ENCODE peak calls at places on chromosomes 3 and 15, in six cellular contexts. F is neural progenitor cell, T is psoas muscle, C is mammary epithelial cell, L is heart right ventricle, S is colonic mucosa. R is an unnamed sample.

GRCh38 chr3:164791263-164791662 is 287.0 kb downstream of the SI start:
- DNase-seq in F (no peak), T (no peak), C (no peak), L (no peak), S (no peak), R (no peak)

GRCh38 chr3:96619475-96619874 is 194.9 kb upstream of the EPHA6 start:
- DNase-seq in F (no peak), T (no peak), C (no peak), L (no peak), S (no peak), R (no peak)

GRCh38 chr3:39671116-39671515 is 138.3 kb upstream of the MYRIP start:
- DNase-seq in F (no peak), T (no peak), C (peak; percentile 17), L (no peak), S (no peak), R (no peak)

GRCh38 chr15:41561777-41562145 is 2.7 kb downstream of the TYRO3 start:
- DNase-seq in F (peak; percentile 90), T (peak; percentile 57), C (no peak), L (peak; percentile 61), S (no peak), R (peak; percentile 43)

GRCh38 chr3:45664558-45664957 is 24.6 kb upstream of the SACM1L start:
- DNase-seq in F (no peak), T (no peak), C (no peak), L (peak; percentile 27), S (no peak), R (no peak)

GRCh38 chr3:170320471-170321121 is 36.9 kb upstream of the SKIL start:
- DNase-seq in F (no peak), T (no peak), C (no peak), L (no peak), S (no peak), R (peak; percentile 10)

GRCh38 chr3:113148307-113148703 is 63.1 kb upstream of the BOC start:
- DNase-seq in F (no peak), T (no peak), C (peak; percentile 46), L (no peak), S (peak; percentile 47), R (no peak)

GRCh38 chr3:193791041-193792032 is 198.3 kb downstream of the OPA1 start:
- DNase-seq in F (no peak), T (no peak), C (no peak), L (no peak), S (no peak), R (no peak)

GRCh38 chr3:177672252-177672911 is 475.1 kb upstream of the TBL1XR1 start:
- DNase-seq in F (no peak), T (no peak), C (no peak), L (no peak), S (no peak), R (no peak)

GRCh38 chr3:188077160-188077812 is 76.7 kb upstream of the LPP start:
- DNase-seq in F (no peak), T (peak; percentile 53), C (no peak), L (peak; percentile 23), S (no peak), R (no peak)

GRCh38 chr3:160531311-160531710 is 34.1 kb downstream of the KPNA4 start:
- DNase-seq in F (no peak), T (no peak), C (no peak), L (no peak), S (no peak), R (no peak)

GRCh38 chr3:151903501-151903991 is 30.1 kb downstream of the SUCNR1 start:
- DNase-seq in F (no peak), T (no peak), C (no peak), L (no peak), S (no peak), R (peak; percentile 69)

GRCh38 chr3:23264413-23264812 is 61.3 kb downstream of the UBE2E2 start:
- DNase-seq in F (no peak), T (no peak), C (peak; percentile 37), L (no peak), S (no peak), R (peak; percentile 65)

GRCh38 chr15:39255760-39256159 is 325.1 kb upstream of the THBS1 start:
- DNase-seq in F (no peak), T (no peak), C (no peak), L (no peak), S (no peak), R (no peak)

GRCh38 chr15:80194186-80194585 is 41.4 kb downstream of the FAH start:
- DNase-seq in F (no peak), T (no peak), C (no peak), L (no peak), S (no peak), R (no peak)

GRCh38 chr15:29312387-29312786 is 42.8 kb upstream of the NSMCE3 start:
- DNase-seq in F (no peak), T (no peak), C (peak; percentile 16), L (no peak), S (no peak), R (peak; percentile 35)

GRCh38 chr3:184180165-184180564 is 5.5 kb downstream of the AP2M1 start:
- DNase-seq in F (no peak), T (no peak), C (no peak), L (no peak), S (peak; percentile 17), R (peak; percentile 62)

GRCh38 chr3:52775877-52776276 is 1.5 kb upstream of the ITIH1 start:
- DNase-seq in F (no peak), T (no peak), C (no peak), L (no peak), S (no peak), R (no peak)

GRCh38 chr3:73624363-73625123 is at the start of gene PDZRN3:
- DNase-seq in F (peak; percentile 89), T (peak; percentile 71), C (peak; percentile 51), L (peak; percentile 70), S (peak; percentile 84), R (peak; percentile 59)

GRCh38 chr15:65578904-65579728 is 31.8 kb downstream of the INTS14 start:
- DNase-seq in F (no peak), T (no peak), C (no peak), L (no peak), S (no peak), R (no peak)

GRCh38 chr3:135865554-135865953 is 100.0 kb upstream of the PPP2R3A start:
- DNase-seq in F (no peak), T (no peak), C (no peak), L (no peak), S (no peak), R (no peak)

GRCh38 chr3:123096701-123097100 is 29.9 kb downstream of the PDIA5 start:
- DNase-seq in F (no peak), T (peak; percentile 44), C (no peak), L (peak; percentile 80), S (no peak), R (no peak)

GRCh38 chr15:78037779-78038305 is 39.7 kb downstream of the TBC1D2B start:
- DNase-seq in F (no peak), T (no peak), C (no peak), L (no peak), S (peak; percentile 17), R (no peak)

GRCh38 chr3:95212117-95212516 is 1149.3 kb downstream of the NSUN3 start:
- DNase-seq in F (no peak), T (no peak), C (no peak), L (no peak), S (no peak), R (no peak)
- H3K27ac ChIP-seq in F (no peak overlapping the region), T (no peak overlapping the region), C (no peak overlapping the region), L (no peak overlapping the region), S (no peak overlapping the region), R (no peak overlapping the region)

DNA sequence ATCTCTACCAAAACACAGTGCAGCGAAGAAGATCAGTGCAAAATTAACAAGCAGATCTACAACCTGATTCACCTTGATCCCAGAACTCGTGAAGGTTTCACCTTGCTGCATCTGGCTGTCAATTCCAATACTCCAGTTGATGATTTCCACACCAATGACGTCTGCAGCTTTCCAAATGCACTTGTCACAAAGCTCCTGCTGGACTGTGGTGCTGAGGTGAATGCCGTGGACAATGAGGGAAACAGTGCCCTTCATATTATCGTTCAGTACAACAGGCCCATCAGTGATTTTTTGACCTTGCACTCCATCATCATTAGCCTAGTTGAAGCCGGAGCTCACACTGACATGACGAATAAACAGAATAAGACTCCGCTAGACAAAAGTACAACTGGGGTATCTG is 13.2 kb downstream of the FEM1B start:
- DNase-seq in F (no peak), T (no peak), C (no peak), L (no peak), S (no peak), R (no peak)
- H3K36me3 ChIP-seq in F (peaks cover 14% of the 10 kb centered on the region), T (peaks cover 4% of the 10 kb centered on the region), C (peaks cover 26% of the 10 kb centered on the region), L (no peaks in the 10 kb centered on the region), S (peaks cover 15% of the 10 kb centered on the region), R (peaks cover 12% of the 10 kb centered on the region)

GRCh38 chr3:71243230-71243629 is 340.3 kb downstream of the FOXP1 start:
- DNase-seq in F (no peak), T (no peak), C (no peak), L (no peak), S (no peak), R (peak; percentile 67)

GRCh38 chr3:71247221-71247947 is 336.1 kb downstream of the FOXP1 start:
- DNase-seq in F (peak; percentile 64), T (no peak), C (peak; percentile 61), L (no peak), S (no peak), R (peak; percentile 73)

GRCh38 chr3:71244153-71245051 is 339.1 kb downstream of the FOXP1 start:
- DNase-seq in F (peak; percentile 41), T (peak; percentile 21), C (no peak), L (no peak), S (no peak), R (peak; percentile 90)

GRCh38 chr3:71245971-71246860 is 337.3 kb downstream of the FOXP1 start:
- DNase-seq in F (peak; percentile 60), T (no peak), C (no peak), L (no peak), S (no peak), R (peak; percentile 54)

DNA sequence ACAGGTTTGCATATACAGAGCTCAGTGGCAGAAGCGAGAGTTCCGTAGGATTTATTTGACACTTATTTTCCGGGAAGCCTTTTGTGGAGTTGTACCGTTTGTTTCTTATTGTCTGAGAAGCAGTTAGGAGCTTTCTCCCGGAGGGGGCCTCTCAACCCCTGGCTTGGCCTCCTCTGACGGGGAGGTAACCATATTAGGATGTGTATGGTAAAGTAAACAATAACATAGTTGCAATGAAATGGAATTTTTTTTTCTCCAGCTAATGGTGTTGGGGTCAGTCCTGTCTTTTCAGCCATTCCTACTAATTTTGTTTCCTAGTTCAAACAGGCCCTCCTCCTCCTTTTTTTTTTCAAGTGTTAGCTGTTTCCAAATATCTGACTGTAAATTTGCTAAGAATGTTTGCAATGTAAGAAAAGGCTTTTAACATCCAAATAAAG is 338.5 kb downstream of the FOXP1 start:
- DNase-seq in F (peak; percentile 34), T (no peak), C (no peak), L (no peak), S (no peak), R (peak; percentile 88)
- H3K4me3 ChIP-seq in F (peak overlapping the region; percentile 39), T (no peak overlapping the region), C (no peak overlapping the region), L (peak overlapping the region; percentile 37), S (no peak overlapping the region), R (peak overlapping the region; percentile 46)

DNA sequence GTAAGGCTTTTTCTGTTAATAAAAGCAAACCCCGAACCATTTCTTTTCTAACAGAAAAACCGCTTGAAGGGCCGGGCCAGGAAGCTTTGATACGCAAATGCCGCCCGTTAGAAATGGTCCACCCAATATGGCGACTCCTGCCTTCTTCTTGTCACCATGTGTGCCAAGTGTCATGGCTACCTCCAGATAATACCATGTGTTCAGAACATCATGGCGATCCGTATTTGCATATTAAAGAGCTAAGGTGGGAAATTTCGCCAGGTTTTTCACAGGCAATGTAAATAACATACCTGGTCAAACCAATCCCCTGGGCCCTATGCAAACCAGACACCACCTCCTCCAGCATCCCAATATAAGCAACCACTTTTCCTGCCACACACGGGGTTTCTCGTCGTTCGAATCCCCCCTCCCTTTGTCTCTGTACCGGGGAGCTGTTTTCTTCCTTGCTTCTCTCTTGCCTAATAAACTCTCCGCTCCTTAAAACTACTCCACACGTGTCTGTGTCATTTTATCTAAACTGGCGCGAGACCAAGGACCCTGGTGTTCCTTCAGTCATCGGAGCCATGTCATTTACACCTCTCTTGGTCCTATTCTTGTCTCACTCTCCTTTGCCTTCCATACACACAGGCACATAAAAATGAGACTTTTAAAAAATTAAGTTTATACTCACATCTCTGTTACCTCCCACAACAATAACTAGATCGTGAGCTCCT is 34.5 kb downstream of the NCEH1 start:
- DNase-seq in F (no peak), T (no peak), C (no peak), L (no peak), S (no peak), R (no peak)
- H3K27ac ChIP-seq in F (no peak overlapping the region), T (no peak overlapping the region), C (peak overlapping the region; percentile 34), L (peak overlapping the region; percentile 68), S (no peak overlapping the region), R (peak overlapping the region; percentile 78)

R was measured in brain microvascular endothelial cell.